ENCODE peak calls at places on chromosome 2, in six cellular contexts. Z is CD4-positive, alpha-beta T cell; K is left lung; D is upper lobe of right lung; B is heart left ventricle; O is cardiac muscle cell. N is an unnamed sample.

GRCh38 chr2:74201196-74201595 is 2.8 kb downstream of the MTHFD2 start:
- DNase-seq in Z (no peak), K (no peak), D (no peak), B (no peak), O (no peak), N (no peak)

GRCh38 chr2:118224888-118225264 is 136.6 kb downstream of the INSIG2 start:
- DNase-seq in Z (no peak), K (no peak), D (no peak), B (no peak), O (no peak), N (no peak)

GRCh38 chr2:29374823-29375222 is 259.6 kb downstream of the CLIP4 start:
- DNase-seq in Z (no peak), K (no peak), D (no peak), B (no peak), O (no peak), N (no peak)

GRCh38 chr2:20960003-20960402 is 83.9 kb downstream of the APOB start:
- DNase-seq in Z (no peak), K (no peak), D (no peak), B (no peak), O (no peak), N (no peak)

GRCh38 chr2:218081695-218082094 is 12.6 kb downstream of the RUFY4 start:
- DNase-seq in Z (no peak), K (peak; percentile 32), D (no peak), B (no peak), O (no peak), N (no peak)

GRCh38 chr2:1053781-1054180 is 103.1 kb downstream of the SNTG2 start:
- DNase-seq in Z (no peak), K (no peak), D (no peak), B (no peak), O (no peak), N (no peak)

GRCh38 chr2:135819211-135819610 is 17.8 kb downstream of the LCT start:
- DNase-seq in Z (no peak), K (no peak), D (no peak), B (no peak), O (no peak), N (peak; percentile 8)

GRCh38 chr2:41994177-41994576 is 53.6 kb upstream of the PKDCC start:
- DNase-seq in Z (no peak), K (no peak), D (no peak), B (no peak), O (no peak), N (no peak)

GRCh38 chr2:130380096-130380934 is 24.5 kb downstream of the PTPN18 start:
- DNase-seq in Z (no peak), K (no peak), D (no peak), B (no peak), O (no peak), N (no peak)

GRCh38 chr2:187003038-187003543 is 154.1 kb upstream of the ZSWIM2 start:
- DNase-seq in Z (no peak), K (no peak), D (no peak), B (no peak), O (no peak), N (no peak)

GRCh38 chr2:157849591-157849990 is 26.5 kb downstream of the ACVR1 start:
- DNase-seq in Z (no peak), K (no peak), D (no peak), B (no peak), O (no peak), N (no peak)

GRCh38 chr2:142130111-142131015 is 453 bp downstream of the LRP1B start:
- DNase-seq in Z (no peak), K (peak; percentile 44), D (peak; percentile 82), B (peak; percentile 19), O (peak; percentile 86), N (peak; percentile 26)

GRCh38 chr2:190847504-190848201 is 33.0 kb upstream of the GLS start:
- DNase-seq in Z (no peak), K (no peak), D (no peak), B (no peak), O (no peak), N (no peak)

GRCh38 chr2:178891265-178891958 is 84.2 kb upstream of the TTN start:
- DNase-seq in Z (peak; percentile 50), K (no peak), D (no peak), B (peak; percentile 63), O (peak; percentile 78), N (peak; percentile 37)

GRCh38 chr2:106098081-106098480 is 96.0 kb downstream of the UXS1 start:
- DNase-seq in Z (no peak), K (no peak), D (no peak), B (no peak), O (peak; percentile 31), N (no peak)

GRCh38 chr2:19574788-19575260 is 216.4 kb upstream of the OSR1 start:
- DNase-seq in Z (no peak), K (no peak), D (no peak), B (peak; percentile 70), O (no peak), N (no peak)

GRCh38 chr2:86290596-86291327 is 46.7 kb downstream of the REEP1 start:
- DNase-seq in Z (no peak), K (no peak), D (peak; percentile 6), B (peak; percentile 52), O (peak; percentile 50), N (no peak)

GRCh38 chr2:239181601-239182471 is 219.0 kb downstream of the HDAC4 start:
- DNase-seq in Z (peak; percentile 20), K (peak; percentile 6), D (peak; percentile 49), B (peak; percentile 11), O (no peak), N (no peak)

GRCh38 chr2:239833728-239834109 is 191.4 kb downstream of the NDUFA10 start:
- DNase-seq in Z (no peak), K (no peak), D (peak; percentile 34), B (no peak), O (no peak), N (no peak)

GRCh38 chr2:167135691-167136090 is 247.4 kb downstream of the XIRP2 start:
- DNase-seq in Z (no peak), K (no peak), D (no peak), B (no peak), O (no peak), N (no peak)

GRCh38 chr2:225233234-225233633 is 166.3 kb upstream of the NYAP2 start:
- DNase-seq in Z (no peak), K (no peak), D (no peak), B (no peak), O (no peak), N (no peak)

GRCh38 chr2:3518496-3519254 is 656 bp downstream of the ADI1 start:
- DNase-seq in Z (peak; percentile 98), K (peak; percentile 98), D (peak; percentile 99), B (peak; percentile 99), O (peak; percentile 97), N (peak; percentile 100)

GRCh38 chr2:148926291-148926961 is 51.4 kb downstream of the KIF5C start:
- DNase-seq in Z (peak; percentile 55), K (no peak), D (peak; percentile 73), B (peak; percentile 22), O (peak; percentile 56), N (peak; percentile 8)

GRCh38 chr2:66496680-66497420 is 61.9 kb downstream of the MEIS1 start:
- DNase-seq in Z (no peak), K (no peak), D (no peak), B (no peak), O (no peak), N (no peak)

GRCh38 chr2:66497706-66498596 is 63.0 kb downstream of the MEIS1 start:
- DNase-seq in Z (no peak), K (no peak), D (no peak), B (no peak), O (no peak), N (no peak)

GRCh38 chr2:66494708-66495107 is 59.8 kb downstream of the MEIS1 start:
- DNase-seq in Z (no peak), K (peak; percentile 41), D (no peak), B (peak; percentile 32), O (no peak), N (peak; percentile 45)

GRCh38 chr2:66498597-66498910 is 63.6 kb downstream of the MEIS1 start:
- DNase-seq in Z (no peak), K (no peak), D (no peak), B (no peak), O (no peak), N (no peak)

GRCh38 chr2:66495788-66496640 is 61.1 kb downstream of the MEIS1 start:
- DNase-seq in Z (no peak), K (no peak), D (no peak), B (peak; percentile 54), O (no peak), N (peak; percentile 95)
- TF ChIP-seq CTCF in Z (no peak), K (no peak), D (peak; percentile 18), B (no peak), O (peak; percentile 28), N (no peak)

GRCh38 chr2:241312082-241312481 is 3.4 kb downstream of the HDLBP start:
- DNase-seq in Z (no peak), K (no peak), D (no peak), B (no peak), O (no peak), N (peak; percentile 73)

GRCh38 chr2:241308832-241309500 is 6.5 kb downstream of the HDLBP start:
- DNase-seq in Z (no peak), K (no peak), D (no peak), B (no peak), O (no peak), N (no peak)

GRCh38 chr2:241310917-241311566 is 4.4 kb downstream of the HDLBP start:
- DNase-seq in Z (no peak), K (no peak), D (no peak), B (no peak), O (no peak), N (no peak)

GRCh38 chr2:241308267-241308666 is 7.2 kb downstream of the HDLBP start:
- DNase-seq in Z (no peak), K (no peak), D (no peak), B (no peak), O (no peak), N (no peak)

GRCh38 chr2:241309684-241310117 is 5.8 kb downstream of the HDLBP start:
- DNase-seq in Z (peak; percentile 70), K (no peak), D (no peak), B (no peak), O (no peak), N (peak; percentile 15)
- H3K27ac ChIP-seq in Z (peak overlapping the region; percentile 42), K (peak overlapping the region; percentile 5), D (no peak overlapping the region), B (no peak overlapping the region), O (no peak overlapping the region), N (peak overlapping the region; percentile 57)

GRCh38 chr2:201680743-201681142 is 17.7 kb downstream of the MPP4 start:
- DNase-seq in Z (no peak), K (no peak), D (no peak), B (no peak), O (peak; percentile 2), N (peak; percentile 42)
- TF ChIP-seq CTCF in Z (peak; percentile 14), K (no peak), D (peak; percentile 23), B (no peak), O (peak; percentile 48), N (no peak)

GRCh38 chr2:236994361-236994760 is 91.3 kb upstream of the COPS8 start:
- DNase-seq in Z (no peak), K (no peak), D (no peak), B (no peak), O (no peak), N (no peak)

GRCh38 chr2:236997086-236997485 is 88.6 kb upstream of the COPS8 start:
- DNase-seq in Z (no peak), K (no peak), D (no peak), B (no peak), O (peak; percentile 40), N (no peak)

GRCh38 chr2:237000481-237000880 is 85.2 kb upstream of the COPS8 start:
- DNase-seq in Z (no peak), K (no peak), D (no peak), B (no peak), O (no peak), N (no peak)

GRCh38 chr2:236998758-236999157 is 86.9 kb upstream of the COPS8 start:
- DNase-seq in Z (no peak), K (no peak), D (no peak), B (no peak), O (no peak), N (no peak)

GRCh38 chr2:236998250-236998649 is 87.4 kb upstream of the COPS8 start:
- DNase-seq in Z (no peak), K (no peak), D (no peak), B (no peak), O (no peak), N (peak; percentile 8)
- H3K27ac ChIP-seq in Z (no peak overlapping the region), K (no peak overlapping the region), D (no peak overlapping the region), B (no peak overlapping the region), O (no peak overlapping the region), N (no peak overlapping the region)